ENCODE peak calls at places on chromosomes 11 and 22, in five cellular contexts. C is neural progenitor cell, D is PC-3, I is astrocyte, S is HL-60. K is an unnamed sample.

GRCh38 chr11:92154611-92155010 is 70.0 kb upstream of the FAT3 start:
- DNase-seq in C (no peak), D (no peak), I (no peak), S (no peak), K (no peak)

GRCh38 chr11:130609121-130610035 is 160.9 kb downstream of the ADAMTS15 start:
- DNase-seq in C (no peak), D (no peak), I (no peak), S (no peak), K (peak)

GRCh38 chr11:35593143-35593542 is 25.1 kb upstream of the FJX1 start:
- DNase-seq in C (no peak), D (peak), I (peak), S (no peak), K (no peak)

GRCh38 chr11:27524155-27524554 is 17.6 kb upstream of the LIN7C start:
- DNase-seq in C (peak), D (peak), I (peak), S (no peak), K (no peak)

GRCh38 chr22:34877506-34877905 is 188.5 kb upstream of the ISX start:
- DNase-seq in C (no peak), D (no peak), I (peak), S (no peak), K (no peak)

GRCh38 chr11:57745206-57745605 is 3.9 kb downstream of the SELENOH start:
- DNase-seq in C (no peak), D (no peak), I (no peak), S (no peak), K (no peak)

GRCh38 chr11:1291295-1292017 is 18.0 kb downstream of the TOLLIP start:
- DNase-seq in C (no peak), D (no peak), I (no peak), S (no peak), K (no peak)

GRCh38 chr11:64591257-64592233 is 525 bp downstream of the SLC22A12 start:
- DNase-seq in C (no peak), D (no peak), I (no peak), S (no peak), K (no peak)

GRCh38 chr11:38547464-38547863 is 1949.4 kb upstream of the RAG2 start:
- DNase-seq in C (no peak), D (peak), I (peak), S (no peak), K (no peak)

GRCh38 chr11:74546752-74547151 is 45.6 kb upstream of the POLD3 start:
- DNase-seq in C (no peak), D (peak), I (no peak), S (no peak), K (no peak)

GRCh38 chr22:29914991-29915390 is 32.0 kb downstream of the MTMR3 start:
- DNase-seq in C (no peak), D (no peak), I (no peak), S (no peak), K (no peak)

GRCh38 chr11:45606514-45607024 is 58.9 kb downstream of the CHST1 start:
- DNase-seq in C (peak), D (no peak), I (no peak), S (no peak), K (no peak)

GRCh38 chr11:79108851-79109250 is 332.0 kb downstream of the TENM4 start:
- DNase-seq in C (no peak), D (peak), I (peak), S (no peak), K (no peak)

GRCh38 chr11:134037093-134037908 is 31.6 kb upstream of the JAM3 start:
- DNase-seq in C (peak), D (peak), I (peak), S (no peak), K (no peak)

GRCh38 chr22:27531782-27532530 is 269.6 kb downstream of the MN1 start:
- DNase-seq in C (no peak), D (peak), I (peak), S (no peak), K (no peak)

DNA sequence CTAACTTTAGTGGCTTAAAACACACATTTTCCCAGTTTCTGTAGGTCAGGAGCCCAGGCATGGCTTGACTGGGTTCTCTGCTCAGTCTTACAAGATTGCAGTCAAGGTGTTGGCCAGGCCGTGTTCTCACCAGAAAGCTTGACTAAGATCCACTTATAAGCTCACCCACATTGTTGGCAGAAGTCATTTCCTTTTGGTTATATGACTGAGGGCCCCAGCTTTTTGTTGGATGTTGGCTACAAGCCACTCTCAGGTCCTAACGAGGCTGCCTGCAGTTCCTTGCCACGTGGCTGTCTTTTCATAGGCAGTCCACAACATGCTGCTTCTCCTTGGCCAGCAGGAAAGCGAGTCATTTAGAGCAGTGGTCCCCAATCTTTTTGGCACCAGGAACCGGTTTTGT is 79.3 kb upstream of the CRTAM start:
- DNase-seq in C (no peak), D (no peak), I (peak), S (no peak), K (no peak)
- H3K27ac ChIP-seq in C (no peak), D (no peak), I (no peak), S (no peak), K (no peak)

DNA sequence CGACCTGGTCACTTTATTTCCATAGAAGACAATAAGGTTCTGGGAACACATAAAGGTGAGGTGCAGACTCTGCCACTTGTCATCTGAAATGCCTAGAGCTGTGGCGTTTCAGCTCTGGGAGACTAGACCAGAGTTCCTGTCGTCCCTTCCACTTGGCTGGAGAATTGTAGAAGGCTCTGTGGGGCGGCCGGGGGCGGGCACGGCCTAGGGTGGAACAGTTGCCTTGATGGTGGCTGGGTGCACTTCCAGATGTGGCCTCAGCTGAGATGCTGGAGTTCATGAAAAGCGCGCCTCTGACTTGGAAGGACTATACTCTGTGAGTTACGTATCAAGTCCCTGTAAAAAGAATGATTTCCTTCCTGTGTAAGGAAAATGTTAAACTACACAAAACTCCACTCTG is 16.8 kb downstream of the TRMU start:
- DNase-seq in C (no peak), D (no peak), I (no peak), S (no peak), K (no peak)
- H3K27ac ChIP-seq in C (no peak), D (no peak), I (no peak), S (no peak), K (no peak)

GRCh38 chr11:76636826-76637460 is 33.6 kb downstream of the LRRC32 start:
- DNase-seq in C (no peak), D (no peak), I (no peak), S (no peak), K (no peak)

GRCh38 chr11:76638267-76639197 is 32.0 kb downstream of the LRRC32 start:
- DNase-seq in C (no peak), D (no peak), I (no peak), S (no peak), K (no peak)

GRCh38 chr11:76637491-76638266 is 32.9 kb downstream of the LRRC32 start:
- DNase-seq in C (no peak), D (no peak), I (no peak), S (peak), K (no peak)

GRCh38 chr11:76634934-76635333 is 35.6 kb downstream of the LRRC32 start:
- DNase-seq in C (no peak), D (no peak), I (no peak), S (no peak), K (no peak)

GRCh38 chr11:76635991-76636520 is 34.5 kb downstream of the LRRC32 start:
- DNase-seq in C (no peak), D (no peak), I (no peak), S (no peak), K (no peak)
- H3K27ac ChIP-seq in C (no peak), D (no peak), I (no peak), S (no peak), K (no peak)

GRCh38 chr11:132043714-132044113 is 673.3 kb downstream of the NTM start:
- DNase-seq in C (no peak), D (no peak), I (no peak), S (no peak), K (no peak)
- H3K27ac ChIP-seq in C (no peak), D (no peak), I (no peak), S (no peak), K (no peak)

GRCh38 chr11:124277207-124277606 is 21.0 kb downstream of the OR8G5 start:
- DNase-seq in C (no peak), D (no peak), I (no peak), S (no peak), K (no peak)
- H3K27ac ChIP-seq in C (no peak), D (no peak), I (no peak), S (no peak), K (no peak)

GRCh38 chr11:62553839-62554361 is 7.3 kb upstream of the AHNAK start:
- DNase-seq in C (no peak), D (peak), I (peak), S (no peak), K (no peak)

GRCh38 chr11:62552931-62553838 is 6.6 kb upstream of the AHNAK start:
- DNase-seq in C (peak), D (peak), I (peak), S (peak), K (no peak)

GRCh38 chr11:62555464-62556092 is 9.0 kb upstream of the AHNAK start:
- DNase-seq in C (peak), D (peak), I (peak), S (peak), K (no peak)

GRCh38 chr11:62556102-62556871 is 9.7 kb upstream of the AHNAK start:
- DNase-seq in C (peak), D (peak), I (peak), S (peak), K (peak)

DNA sequence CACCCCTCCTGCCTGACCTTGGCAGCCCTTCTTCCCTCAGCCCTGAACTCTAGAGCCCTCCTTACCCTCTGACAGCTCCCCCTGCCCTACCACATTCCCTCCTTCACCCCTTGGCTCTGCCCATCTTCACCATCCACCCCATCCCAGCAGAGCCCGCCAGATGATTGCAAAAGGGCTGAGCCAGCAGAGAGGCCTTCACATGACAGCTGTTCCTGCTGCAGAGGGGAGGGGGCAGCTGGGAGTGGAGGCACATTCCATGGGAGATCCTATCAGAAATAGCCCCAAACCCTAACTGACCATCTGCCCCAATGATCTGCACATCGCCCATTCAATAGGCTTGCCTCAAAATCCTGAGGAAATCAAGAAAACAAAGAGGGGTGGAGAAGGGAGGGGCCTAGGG is 7.8 kb upstream of the AHNAK start:
- DNase-seq in C (peak), D (no peak), I (no peak), S (no peak), K (no peak)
- H3K27ac ChIP-seq in C (no peak), D (peak), I (peak), S (peak), K (peak)

GRCh38 chr22:46587492-46588278 is 32.5 kb upstream of the GRAMD4 start:
- DNase-seq in C (no peak), D (no peak), I (no peak), S (no peak), K (no peak)
- H3K27ac ChIP-seq in C (no peak), D (no peak), I (no peak), S (no peak), K (no peak)

K was measured in caudate nucleus.